ENCODE peak calls at places on chromosomes 16 and 17, in four cellular contexts. Y, G, Z and W are unnamed samples.

GRCh38 chr17:17886747-17887146 is 50.0 kb upstream of the SREBF1 start:
- DNase-seq in Y (no peak), G (no peak), Z (no peak), W (no peak)

GRCh38 chr16:3007957-3008748 is 4.6 kb upstream of the CLDN9 start:
- DNase-seq in Y (no peak), G (no peak), Z (no peak), W (no peak)

GRCh38 chr16:30921459-30921747 is 2.0 kb upstream of the FBXL19 start:
- DNase-seq in Y (no peak), G (no peak), Z (no peak), W (no peak)

GRCh38 chr16:50268352-50268751 is 2.0 kb downstream of the ADCY7 start:
- DNase-seq in Y (no peak), G (no peak), Z (no peak), W (no peak)

GRCh38 chr17:49114703-49115102 is 17.9 kb upstream of the B4GALNT2 start:
- DNase-seq in Y (no peak), G (no peak), Z (no peak), W (no peak)

GRCh38 chr17:44919885-44920564 is 4.7 kb upstream of the GFAP start:
- DNase-seq in Y (peak), G (peak), Z (peak), W (peak)

GRCh38 chr16:57565461-57565860 is 23.0 kb downstream of the ADGRG5 start:
- DNase-seq in Y (no peak), G (no peak), Z (no peak), W (no peak)

GRCh38 chr17:4533522-4534502 is 21.4 kb downstream of the MYBBP1A start:
- DNase-seq in Y (peak), G (no peak), Z (no peak), W (no peak)

GRCh38 chr17:77619851-77620250 is 338.7 kb upstream of the TNRC6C start:
- DNase-seq in Y (no peak), G (no peak), Z (no peak), W (no peak)

GRCh38 chr17:10557422-10557821 is 8.0 kb upstream of the MYH2 start:
- DNase-seq in Y (no peak), G (no peak), Z (no peak), W (no peak)

GRCh38 chr17:73932216-73932749 is 271.2 kb upstream of the RPL38 start:
- DNase-seq in Y (no peak), G (no peak), Z (no peak), W (no peak)

GRCh38 chr17:50060951-50061712 is 5.2 kb downstream of the ITGA3 start:
- DNase-seq in Y (no peak), G (no peak), Z (peak), W (peak)

GRCh38 chr16:67030221-67030962 is 1.4 kb downstream of the CBFB start:
- DNase-seq in Y (peak), G (no peak), Z (no peak), W (no peak)

GRCh38 chr17:5762191-5762590 is 177.9 kb upstream of the NLRP1 start:
- DNase-seq in Y (no peak), G (no peak), Z (no peak), W (no peak)

GRCh38 chr17:5893741-5894140 is 176.4 kb upstream of the WSCD1 start:
- DNase-seq in Y (no peak), G (no peak), Z (no peak), W (no peak)

GRCh38 chr16:81951564-81951963 is 59.7 kb downstream of the SDR42E1 start:
- DNase-seq in Y (no peak), G (no peak), Z (no peak), W (no peak)

GRCh38 chr17:19664136-19664820 is 15.7 kb downstream of the ALDH3A2 start:
- DNase-seq in Y (no peak), G (no peak), Z (no peak), W (no peak)

GRCh38 chr16:84739349-84740124 is 39.7 kb downstream of the USP10 start:
- DNase-seq in Y (no peak), G (no peak), Z (peak), W (no peak)

GRCh38 chr17:13576661-13577526 is 24.8 kb downstream of the HS3ST3A1 start:
- DNase-seq in Y (no peak), G (no peak), Z (peak), W (no peak)
- TF ChIP-seq CTCF in Y (no peak), G (no peak), Z (peak), W (peak)

DNA sequence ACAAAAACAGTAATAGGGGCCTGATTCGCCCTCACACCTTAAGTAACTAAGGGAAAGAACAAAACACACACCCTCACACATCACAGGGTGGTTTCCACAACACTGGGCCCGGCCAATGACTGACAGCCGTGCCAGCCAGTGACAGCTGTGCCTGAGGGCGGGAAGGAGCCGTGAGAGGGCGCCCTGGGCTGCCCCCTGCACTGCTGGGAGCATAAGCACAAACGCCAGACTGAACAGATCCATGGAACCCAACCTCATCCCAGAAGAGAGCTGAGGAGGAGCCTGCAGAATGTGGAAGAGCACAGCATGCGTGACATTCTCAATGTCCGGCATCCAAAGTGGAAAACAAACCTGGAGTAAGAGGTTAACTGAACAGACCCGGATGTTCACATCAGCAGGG is 16.0 kb downstream of the CSNK1D start:
- DNase-seq in Y (peak), G (no peak), Z (peak), W (no peak)
- TF ChIP-seq CTCF in Y (peak), G (no peak), Z (no peak), W (no peak)

DNA sequence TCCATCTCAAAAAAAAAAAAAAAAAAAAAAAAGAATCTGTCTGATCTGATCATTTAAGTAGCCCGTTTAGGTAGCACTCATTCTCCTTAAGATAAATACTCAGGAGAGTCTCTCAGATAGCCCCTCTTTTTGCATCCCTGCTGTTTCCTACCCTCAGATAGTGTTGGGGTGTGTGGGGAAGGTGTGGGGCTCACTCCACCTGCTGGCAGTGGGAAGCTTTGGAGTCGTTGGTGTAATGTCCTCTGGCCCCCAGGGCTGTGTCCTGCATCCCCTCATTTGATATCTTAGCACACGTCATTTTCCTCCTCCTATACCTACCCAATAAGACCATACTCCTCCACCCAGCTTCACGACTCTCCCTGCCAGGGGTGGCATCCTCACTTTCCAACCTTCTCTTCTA is 20.5 kb upstream of the MYH10 start:
- DNase-seq in Y (no peak), G (no peak), Z (no peak), W (no peak)
- TF ChIP-seq CTCF in Y (no peak), G (no peak), Z (no peak), W (peak)

GRCh38 chr16:20622498-20622870 is 46.3 kb upstream of the ACSM2B start:
- DNase-seq in Y (no peak), G (no peak), Z (no peak), W (no peak)

GRCh38 chr16:20624205-20624604 is 48.0 kb upstream of the ACSM2B start:
- DNase-seq in Y (no peak), G (no peak), Z (no peak), W (no peak)

GRCh38 chr16:20626971-20627370 is 50.8 kb upstream of the ACSM2B start:
- DNase-seq in Y (no peak), G (no peak), Z (no peak), W (no peak)

GRCh38 chr16:20628213-20628612 is 52.0 kb upstream of the ACSM2B start:
- DNase-seq in Y (no peak), G (no peak), Z (no peak), W (no peak)

DNA sequence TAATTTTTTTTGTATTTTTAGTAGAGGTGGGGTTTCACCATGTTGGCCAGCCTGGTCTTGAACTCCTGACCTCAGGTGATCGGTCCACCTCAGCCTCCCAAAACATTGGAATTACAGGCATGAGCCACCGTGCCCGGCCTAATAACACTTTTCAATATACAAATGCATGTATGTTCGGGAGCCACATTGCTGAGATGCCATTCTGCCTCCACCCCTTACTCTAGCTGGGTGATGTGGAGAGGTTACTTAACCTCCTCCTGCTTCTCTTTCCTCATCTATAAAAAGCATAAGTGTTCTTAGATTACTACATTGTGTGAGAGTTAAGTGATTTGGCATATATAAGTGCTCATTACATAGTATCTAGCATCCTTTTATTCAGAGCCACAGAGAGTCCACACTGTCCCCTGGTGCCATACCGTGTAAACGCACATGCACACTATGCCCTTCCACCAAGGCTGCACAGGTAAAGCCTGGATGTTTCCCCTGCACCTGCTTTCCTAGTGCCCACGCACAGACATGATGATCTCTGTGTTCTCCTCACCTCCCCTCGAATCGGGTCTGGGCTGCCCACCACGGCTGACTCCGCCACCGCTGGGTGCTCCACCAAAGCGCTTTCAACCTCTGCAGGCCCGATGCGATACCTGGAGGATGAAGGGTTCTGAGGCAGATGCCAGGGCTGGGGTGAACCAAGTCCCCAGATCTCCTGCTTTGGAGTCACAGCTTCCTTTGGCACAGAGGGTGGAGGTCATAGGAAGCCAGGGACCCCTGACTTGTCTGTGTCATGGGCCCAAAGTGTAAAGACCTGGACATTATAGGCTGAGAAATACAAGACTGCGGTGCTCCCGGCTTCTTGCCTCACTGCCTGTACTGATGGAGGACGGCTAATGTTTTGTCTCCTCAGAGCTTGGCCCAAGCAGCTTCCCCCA is 49.0 kb upstream of the ACSM2B start:
- DNase-seq in Y (no peak), G (no peak), Z (no peak), W (no peak)
- TF ChIP-seq CTCF in Y (no peak), G (no peak), Z (no peak), W (no peak)

GRCh38 chr16:47143329-47143676 is 442 bp downstream of the NETO2 start:
- DNase-seq in Y (peak), G (no peak), Z (peak), W (no peak)
- TF ChIP-seq CTCF in Y (peak), G (peak), Z (peak), W (peak)

GRCh38 chr16:88627531-88628411 is 10.6 kb upstream of the IL17C start:
- DNase-seq in Y (no peak), G (no peak), Z (no peak), W (peak)

GRCh38 chr16:88626646-88627045 is 11.7 kb upstream of the IL17C start:
- DNase-seq in Y (no peak), G (no peak), Z (no peak), W (no peak)

GRCh38 chr16:88629835-88630234 is 8.5 kb upstream of the IL17C start:
- DNase-seq in Y (no peak), G (no peak), Z (no peak), W (no peak)

GRCh38 chr16:88630433-88630832 is 7.9 kb upstream of the IL17C start:
- DNase-seq in Y (no peak), G (no peak), Z (no peak), W (peak)

DNA sequence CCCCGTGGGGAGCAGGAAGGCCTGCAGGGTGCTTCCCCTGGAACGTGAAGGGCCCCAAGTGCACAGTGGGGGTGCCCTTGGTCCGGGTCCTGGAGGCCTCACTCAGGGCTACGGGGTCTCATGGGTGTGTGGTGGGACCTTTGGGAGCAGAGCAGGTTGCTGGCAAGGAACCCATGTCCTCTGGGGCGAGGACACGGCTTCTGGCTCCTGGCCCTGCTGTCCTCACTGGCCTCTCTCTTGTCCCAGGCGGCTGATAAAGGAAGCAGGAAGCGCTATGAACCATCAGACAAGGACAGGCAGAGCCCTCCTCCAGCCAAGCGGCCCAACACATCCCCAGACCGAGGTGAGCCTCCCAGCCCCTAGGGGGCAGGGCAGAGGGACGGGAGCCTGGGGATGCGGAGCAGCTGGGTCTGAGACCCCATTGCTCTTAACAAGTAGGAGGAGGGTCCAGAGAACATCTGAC is 9.8 kb upstream of the IL17C start:
- DNase-seq in Y (no peak), G (no peak), Z (no peak), W (peak)
- TF ChIP-seq CTCF in Y (no peak), G (peak), Z (peak), W (peak)

GRCh38 chr17:15882058-15882720 is 62.7 kb upstream of the ADORA2B start:
- DNase-seq in Y (no peak), G (no peak), Z (no peak), W (no peak)
- TF ChIP-seq CTCF in Y (no peak), G (peak), Z (no peak), W (peak)

DNA sequence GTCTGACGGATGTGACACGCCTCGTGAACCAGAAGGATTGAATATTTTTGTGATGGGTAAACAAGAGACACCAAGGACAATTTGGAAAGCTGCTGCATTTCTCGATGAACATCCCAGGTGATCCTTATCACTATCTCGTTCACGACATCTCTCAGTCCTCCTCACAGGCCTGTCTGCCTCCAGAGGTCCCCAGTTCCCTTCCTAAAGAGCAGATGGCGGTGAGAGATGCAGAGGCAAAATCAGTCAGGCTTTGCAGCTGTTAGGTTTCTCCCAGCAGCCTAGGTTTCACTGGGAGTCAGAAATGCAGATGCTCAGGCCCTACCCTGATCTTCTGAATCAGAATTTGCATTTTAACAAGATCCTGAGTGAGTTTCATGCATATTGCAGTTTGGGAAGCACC is 23.6 kb downstream of the SCPEP1 start:
- DNase-seq in Y (no peak), G (no peak), Z (no peak), W (no peak)
- TF ChIP-seq CTCF in Y (no peak), G (no peak), Z (no peak), W (no peak)

GRCh38 chr16:495127-495748 is 32.3 kb upstream of the CAPN15 start:
- DNase-seq in Y (peak), G (no peak), Z (peak), W (no peak)
- TF ChIP-seq CTCF in Y (peak), G (peak), Z (peak), W (peak)

GRCh38 chr17:60109161-60109560 is 30.4 kb upstream of the HEATR6 start:
- DNase-seq in Y (no peak), G (no peak), Z (no peak), W (no peak)

GRCh38 chr17:60110586-60110985 is 31.9 kb upstream of the HEATR6 start:
- DNase-seq in Y (no peak), G (no peak), Z (no peak), W (no peak)

GRCh38 chr17:60106377-60107059 is 27.8 kb upstream of the HEATR6 start:
- DNase-seq in Y (no peak), G (no peak), Z (peak), W (no peak)

GRCh38 chr17:60108712-60109111 is 30.0 kb upstream of the HEATR6 start:
- DNase-seq in Y (no peak), G (no peak), Z (no peak), W (no peak)

GRCh38 chr17:60107526-60108257 is 29.0 kb upstream of the HEATR6 start:
- DNase-seq in Y (no peak), G (no peak), Z (no peak), W (no peak)
- TF ChIP-seq CTCF in Y (no peak), G (no peak), Z (peak), W (peak)